ENCODE peak calls at places on chromosome 15, in ten cellular contexts. One of them, this sample, is unnamed.

GRCh38 chr15:101115318-101115886 is 136.4 kb downstream of the CHSY1 start:
- DNase-seq in stimulated activated CD4-positive, alpha-beta T cell treated with anti-CD3 and anti-CD28 coated beads, Interleukin-12 subunit alpha, Interleukin-12 subunit beta, amount 100 ng/mL, for 48 hours: no peak
- DNase-seq in CD8-positive, alpha-beta memory T cell: no peak
- DNase-seq in activated T-cell treated with anti-CD3 and anti-CD28 coated beads, Interleukin-2, amount 50 U/mL, for 72 hours: no peak
- DNase-seq in ACHN: no peak
- DNase-seq in T follicular helper cell: no peak
- DNase-seq in left ventricle myocardium inferior: no peak
- DNase-seq in OCI-LY7: no peak
- DNase-seq in type B pancreatic cell: no peak
- DNase-seq in endothelial cell: no peak
- DNase-seq in this sample: no peak

GRCh38 chr15:22788004-22788403 is 1.6 kb downstream of the NIPA1 start:
- DNase-seq in CD8-positive, alpha-beta memory T cell: no peak
- DNase-seq in ACHN: no peak
- DNase-seq in type B pancreatic cell: no peak
- DNase-seq in OCI-LY7: no peak
- DNase-seq in endothelial cell: no peak
- DNase-seq in T follicular helper cell: no peak
- DNase-seq in stimulated activated CD4-positive, alpha-beta T cell treated with anti-CD3 and anti-CD28 coated beads, Interleukin-12 subunit alpha, Interleukin-12 subunit beta, amount 100 ng/mL, for 48 hours: no peak
- DNase-seq in left ventricle myocardium inferior: no peak
- DNase-seq in activated T-cell treated with anti-CD3 and anti-CD28 coated beads, Interleukin-2, amount 50 U/mL, for 72 hours: no peak
- DNase-seq in this sample: no peak

GRCh38 chr15:40412095-40412759 is 6.6 kb downstream of the IVD start:
- DNase-seq in endothelial cell: no peak
- DNase-seq in ACHN: no peak
- DNase-seq in CD8-positive, alpha-beta memory T cell: no peak
- DNase-seq in left ventricle myocardium inferior: no peak
- DNase-seq in activated T-cell treated with anti-CD3 and anti-CD28 coated beads, Interleukin-2, amount 50 U/mL, for 72 hours: no peak
- DNase-seq in type B pancreatic cell: no peak
- DNase-seq in OCI-LY7: no peak
- DNase-seq in T follicular helper cell: no peak
- DNase-seq in stimulated activated CD4-positive, alpha-beta T cell treated with anti-CD3 and anti-CD28 coated beads, Interleukin-12 subunit alpha, Interleukin-12 subunit beta, amount 100 ng/mL, for 48 hours: no peak
- DNase-seq in this sample: no peak

GRCh38 chr15:92683511-92683834 is 27.9 kb upstream of the FAM174B start:
- DNase-seq in left ventricle myocardium inferior: peak
- DNase-seq in type B pancreatic cell: no peak
- DNase-seq in T follicular helper cell: no peak
- DNase-seq in OCI-LY7: no peak
- DNase-seq in activated T-cell treated with anti-CD3 and anti-CD28 coated beads, Interleukin-2, amount 50 U/mL, for 72 hours: no peak
- DNase-seq in CD8-positive, alpha-beta memory T cell: no peak
- DNase-seq in endothelial cell: peak
- DNase-seq in stimulated activated CD4-positive, alpha-beta T cell treated with anti-CD3 and anti-CD28 coated beads, Interleukin-12 subunit alpha, Interleukin-12 subunit beta, amount 100 ng/mL, for 48 hours: no peak
- DNase-seq in ACHN: no peak
- DNase-seq in this sample: peak

GRCh38 chr15:100103828-100104227 is 237.9 kb downstream of the ADAMTS17 start:
- DNase-seq in T follicular helper cell: no peak
- DNase-seq in OCI-LY7: no peak
- DNase-seq in CD8-positive, alpha-beta memory T cell: no peak
- DNase-seq in activated T-cell treated with anti-CD3 and anti-CD28 coated beads, Interleukin-2, amount 50 U/mL, for 72 hours: no peak
- DNase-seq in stimulated activated CD4-positive, alpha-beta T cell treated with anti-CD3 and anti-CD28 coated beads, Interleukin-12 subunit alpha, Interleukin-12 subunit beta, amount 100 ng/mL, for 48 hours: no peak
- DNase-seq in endothelial cell: no peak
- DNase-seq in left ventricle myocardium inferior: no peak
- DNase-seq in ACHN: no peak
- DNase-seq in type B pancreatic cell: peak
- DNase-seq in this sample: no peak

GRCh38 chr15:92968926-92969664 is 69.0 kb downstream of the CHD2 start:
- DNase-seq in T follicular helper cell: no peak
- DNase-seq in activated T-cell treated with anti-CD3 and anti-CD28 coated beads, Interleukin-2, amount 50 U/mL, for 72 hours: no peak
- DNase-seq in endothelial cell: no peak
- DNase-seq in ACHN: no peak
- DNase-seq in type B pancreatic cell: no peak
- DNase-seq in OCI-LY7: no peak
- DNase-seq in stimulated activated CD4-positive, alpha-beta T cell treated with anti-CD3 and anti-CD28 coated beads, Interleukin-12 subunit alpha, Interleukin-12 subunit beta, amount 100 ng/mL, for 48 hours: no peak
- DNase-seq in CD8-positive, alpha-beta memory T cell: no peak
- DNase-seq in left ventricle myocardium inferior: no peak
- DNase-seq in this sample: no peak

GRCh38 chr15:61668444-61668843 is 391.8 kb downstream of the VPS13C start:
- DNase-seq in type B pancreatic cell: no peak
- DNase-seq in activated T-cell treated with anti-CD3 and anti-CD28 coated beads, Interleukin-2, amount 50 U/mL, for 72 hours: no peak
- DNase-seq in OCI-LY7: no peak
- DNase-seq in T follicular helper cell: no peak
- DNase-seq in endothelial cell: no peak
- DNase-seq in CD8-positive, alpha-beta memory T cell: no peak
- DNase-seq in stimulated activated CD4-positive, alpha-beta T cell treated with anti-CD3 and anti-CD28 coated beads, Interleukin-12 subunit alpha, Interleukin-12 subunit beta, amount 100 ng/mL, for 48 hours: no peak
- DNase-seq in ACHN: no peak
- DNase-seq in left ventricle myocardium inferior: no peak
- DNase-seq in this sample: peak

GRCh38 chr15:45181491-45182285 is 6.1 kb downstream of the SHF start:
- DNase-seq in type B pancreatic cell: no peak
- DNase-seq in activated T-cell treated with anti-CD3 and anti-CD28 coated beads, Interleukin-2, amount 50 U/mL, for 72 hours: no peak
- DNase-seq in ACHN: no peak
- DNase-seq in endothelial cell: no peak
- DNase-seq in CD8-positive, alpha-beta memory T cell: no peak
- DNase-seq in left ventricle myocardium inferior: no peak
- DNase-seq in stimulated activated CD4-positive, alpha-beta T cell treated with anti-CD3 and anti-CD28 coated beads, Interleukin-12 subunit alpha, Interleukin-12 subunit beta, amount 100 ng/mL, for 48 hours: no peak
- DNase-seq in OCI-LY7: no peak
- DNase-seq in T follicular helper cell: no peak
- DNase-seq in this sample: no peak

GRCh38 chr15:91223902-91224301 is 123.8 kb downstream of the SV2B start:
- DNase-seq in OCI-LY7: no peak
- DNase-seq in ACHN: no peak
- DNase-seq in activated T-cell treated with anti-CD3 and anti-CD28 coated beads, Interleukin-2, amount 50 U/mL, for 72 hours: no peak
- DNase-seq in T follicular helper cell: no peak
- DNase-seq in stimulated activated CD4-positive, alpha-beta T cell treated with anti-CD3 and anti-CD28 coated beads, Interleukin-12 subunit alpha, Interleukin-12 subunit beta, amount 100 ng/mL, for 48 hours: no peak
- DNase-seq in left ventricle myocardium inferior: no peak
- DNase-seq in type B pancreatic cell: no peak
- DNase-seq in CD8-positive, alpha-beta memory T cell: no peak
- DNase-seq in endothelial cell: no peak
- DNase-seq in this sample: no peak

GRCh38 chr15:72685925-72686794 is at the start of the genes BBS4 and HIGD2B:
- DNase-seq in T follicular helper cell: peak
- DNase-seq in stimulated activated CD4-positive, alpha-beta T cell treated with anti-CD3 and anti-CD28 coated beads, Interleukin-12 subunit alpha, Interleukin-12 subunit beta, amount 100 ng/mL, for 48 hours: peak
- DNase-seq in CD8-positive, alpha-beta memory T cell: peak
- DNase-seq in type B pancreatic cell: peak
- DNase-seq in endothelial cell: peak
- DNase-seq in left ventricle myocardium inferior: peak
- DNase-seq in activated T-cell treated with anti-CD3 and anti-CD28 coated beads, Interleukin-2, amount 50 U/mL, for 72 hours: peak
- DNase-seq in ACHN: peak
- DNase-seq in OCI-LY7: peak
- DNase-seq in this sample: peak

GRCh38 chr15:36608166-36608565 is 28.7 kb downstream of the CDIN1 start:
- DNase-seq in OCI-LY7: no peak
- DNase-seq in endothelial cell: no peak
- DNase-seq in CD8-positive, alpha-beta memory T cell: no peak
- DNase-seq in T follicular helper cell: no peak
- DNase-seq in type B pancreatic cell: no peak
- DNase-seq in left ventricle myocardium inferior: no peak
- DNase-seq in stimulated activated CD4-positive, alpha-beta T cell treated with anti-CD3 and anti-CD28 coated beads, Interleukin-12 subunit alpha, Interleukin-12 subunit beta, amount 100 ng/mL, for 48 hours: no peak
- DNase-seq in activated T-cell treated with anti-CD3 and anti-CD28 coated beads, Interleukin-2, amount 50 U/mL, for 72 hours: no peak
- DNase-seq in ACHN: no peak
- DNase-seq in this sample: no peak

GRCh38 chr15:63833246-63833696 is 477 bp downstream of the HERC1 start:
- DNase-seq in OCI-LY7: peak
- DNase-seq in endothelial cell: peak
- DNase-seq in stimulated activated CD4-positive, alpha-beta T cell treated with anti-CD3 and anti-CD28 coated beads, Interleukin-12 subunit alpha, Interleukin-12 subunit beta, amount 100 ng/mL, for 48 hours: peak
- DNase-seq in activated T-cell treated with anti-CD3 and anti-CD28 coated beads, Interleukin-2, amount 50 U/mL, for 72 hours: peak
- DNase-seq in T follicular helper cell: peak
- DNase-seq in left ventricle myocardium inferior: peak
- DNase-seq in CD8-positive, alpha-beta memory T cell: peak
- DNase-seq in ACHN: peak
- DNase-seq in type B pancreatic cell: peak
- DNase-seq in this sample: no peak

GRCh38 chr15:80275946-80276345 is 23.9 kb upstream of the CTXND1 start:
- DNase-seq in left ventricle myocardium inferior: no peak
- DNase-seq in type B pancreatic cell: no peak
- DNase-seq in OCI-LY7: no peak
- DNase-seq in ACHN: no peak
- DNase-seq in endothelial cell: no peak
- DNase-seq in T follicular helper cell: no peak
- DNase-seq in activated T-cell treated with anti-CD3 and anti-CD28 coated beads, Interleukin-2, amount 50 U/mL, for 72 hours: no peak
- DNase-seq in stimulated activated CD4-positive, alpha-beta T cell treated with anti-CD3 and anti-CD28 coated beads, Interleukin-12 subunit alpha, Interleukin-12 subunit beta, amount 100 ng/mL, for 48 hours: no peak
- DNase-seq in CD8-positive, alpha-beta memory T cell: no peak
- DNase-seq in this sample: no peak

GRCh38 chr15:73319460-73320245 is 49.1 kb downstream of the HCN4 start:
- DNase-seq in CD8-positive, alpha-beta memory T cell: no peak
- DNase-seq in type B pancreatic cell: no peak
- DNase-seq in endothelial cell: no peak
- DNase-seq in activated T-cell treated with anti-CD3 and anti-CD28 coated beads, Interleukin-2, amount 50 U/mL, for 72 hours: no peak
- DNase-seq in OCI-LY7: no peak
- DNase-seq in left ventricle myocardium inferior: no peak
- DNase-seq in ACHN: no peak
- DNase-seq in T follicular helper cell: no peak
- DNase-seq in stimulated activated CD4-positive, alpha-beta T cell treated with anti-CD3 and anti-CD28 coated beads, Interleukin-12 subunit alpha, Interleukin-12 subunit beta, amount 100 ng/mL, for 48 hours: no peak
- DNase-seq in this sample: no peak

GRCh38 chr15:80028937-80029336 is 30.5 kb upstream of the ZFAND6 start:
- DNase-seq in endothelial cell: no peak
- DNase-seq in T follicular helper cell: no peak
- DNase-seq in CD8-positive, alpha-beta memory T cell: no peak
- DNase-seq in type B pancreatic cell: no peak
- DNase-seq in stimulated activated CD4-positive, alpha-beta T cell treated with anti-CD3 and anti-CD28 coated beads, Interleukin-12 subunit alpha, Interleukin-12 subunit beta, amount 100 ng/mL, for 48 hours: no peak
- DNase-seq in activated T-cell treated with anti-CD3 and anti-CD28 coated beads, Interleukin-2, amount 50 U/mL, for 72 hours: no peak
- DNase-seq in left ventricle myocardium inferior: no peak
- DNase-seq in OCI-LY7: no peak
- DNase-seq in ACHN: no peak
- DNase-seq in this sample: no peak

GRCh38 chr15:48463366-48463880 is 132.2 kb downstream of the DUT start:
- DNase-seq in CD8-positive, alpha-beta memory T cell: no peak
- DNase-seq in left ventricle myocardium inferior: no peak
- DNase-seq in stimulated activated CD4-positive, alpha-beta T cell treated with anti-CD3 and anti-CD28 coated beads, Interleukin-12 subunit alpha, Interleukin-12 subunit beta, amount 100 ng/mL, for 48 hours: no peak
- DNase-seq in type B pancreatic cell: no peak
- DNase-seq in activated T-cell treated with anti-CD3 and anti-CD28 coated beads, Interleukin-2, amount 50 U/mL, for 72 hours: no peak
- DNase-seq in OCI-LY7: no peak
- DNase-seq in endothelial cell: no peak
- DNase-seq in ACHN: no peak
- DNase-seq in T follicular helper cell: no peak
- DNase-seq in this sample: no peak

GRCh38 chr15:85580914-85581313 is 200.5 kb downstream of the AKAP13 start:
- DNase-seq in stimulated activated CD4-positive, alpha-beta T cell treated with anti-CD3 and anti-CD28 coated beads, Interleukin-12 subunit alpha, Interleukin-12 subunit beta, amount 100 ng/mL, for 48 hours: no peak
- DNase-seq in left ventricle myocardium inferior: no peak
- DNase-seq in endothelial cell: no peak
- DNase-seq in OCI-LY7: no peak
- DNase-seq in ACHN: no peak
- DNase-seq in CD8-positive, alpha-beta memory T cell: peak
- DNase-seq in T follicular helper cell: peak
- DNase-seq in type B pancreatic cell: no peak
- DNase-seq in activated T-cell treated with anti-CD3 and anti-CD28 coated beads, Interleukin-2, amount 50 U/mL, for 72 hours: peak
- DNase-seq in this sample: no peak

GRCh38 chr15:42453826-42454225 is 37.1 kb downstream of the ZNF106 start:
- DNase-seq in ACHN: no peak
- DNase-seq in stimulated activated CD4-positive, alpha-beta T cell treated with anti-CD3 and anti-CD28 coated beads, Interleukin-12 subunit alpha, Interleukin-12 subunit beta, amount 100 ng/mL, for 48 hours: no peak
- DNase-seq in T follicular helper cell: no peak
- DNase-seq in type B pancreatic cell: no peak
- DNase-seq in OCI-LY7: no peak
- DNase-seq in endothelial cell: no peak
- DNase-seq in CD8-positive, alpha-beta memory T cell: no peak
- DNase-seq in activated T-cell treated with anti-CD3 and anti-CD28 coated beads, Interleukin-2, amount 50 U/mL, for 72 hours: no peak
- DNase-seq in left ventricle myocardium inferior: no peak
- DNase-seq in this sample: no peak

GRCh38 chr15:67090297-67091072 is 25.1 kb downstream of the SMAD3 start:
- DNase-seq in ACHN: no peak
- DNase-seq in OCI-LY7: no peak
- DNase-seq in stimulated activated CD4-positive, alpha-beta T cell treated with anti-CD3 and anti-CD28 coated beads, Interleukin-12 subunit alpha, Interleukin-12 subunit beta, amount 100 ng/mL, for 48 hours: no peak
- DNase-seq in activated T-cell treated with anti-CD3 and anti-CD28 coated beads, Interleukin-2, amount 50 U/mL, for 72 hours: no peak
- DNase-seq in T follicular helper cell: no peak
- DNase-seq in CD8-positive, alpha-beta memory T cell: no peak
- DNase-seq in endothelial cell: no peak
- DNase-seq in type B pancreatic cell: no peak
- DNase-seq in left ventricle myocardium inferior: no peak
- DNase-seq in this sample: no peak

GRCh38 chr15:84099181-84099580 is 136.4 kb upstream of the GOLGA6L4 start:
- DNase-seq in T follicular helper cell: no peak
- DNase-seq in ACHN: no peak
- DNase-seq in endothelial cell: peak
- DNase-seq in OCI-LY7: peak
- DNase-seq in activated T-cell treated with anti-CD3 and anti-CD28 coated beads, Interleukin-2, amount 50 U/mL, for 72 hours: no peak
- DNase-seq in type B pancreatic cell: no peak
- DNase-seq in stimulated activated CD4-positive, alpha-beta T cell treated with anti-CD3 and anti-CD28 coated beads, Interleukin-12 subunit alpha, Interleukin-12 subunit beta, amount 100 ng/mL, for 48 hours: no peak
- DNase-seq in left ventricle myocardium inferior: peak
- DNase-seq in CD8-positive, alpha-beta memory T cell: no peak
- DNase-seq in this sample: no peak

GRCh38 chr15:57570994-57571393 is 20.7 kb upstream of the MYZAP start:
- DNase-seq in type B pancreatic cell: no peak
- DNase-seq in endothelial cell: no peak
- DNase-seq in left ventricle myocardium inferior: no peak
- DNase-seq in OCI-LY7: no peak
- DNase-seq in activated T-cell treated with anti-CD3 and anti-CD28 coated beads, Interleukin-2, amount 50 U/mL, for 72 hours: no peak
- DNase-seq in CD8-positive, alpha-beta memory T cell: no peak
- DNase-seq in stimulated activated CD4-positive, alpha-beta T cell treated with anti-CD3 and anti-CD28 coated beads, Interleukin-12 subunit alpha, Interleukin-12 subunit beta, amount 100 ng/mL, for 48 hours: no peak
- DNase-seq in T follicular helper cell: no peak
- DNase-seq in ACHN: no peak
- DNase-seq in this sample: no peak

GRCh38 chr15:55742498-55742926 is 440 bp downstream of the PRTG start:
- DNase-seq in T follicular helper cell: no peak
- DNase-seq in endothelial cell: peak
- DNase-seq in left ventricle myocardium inferior: peak
- DNase-seq in stimulated activated CD4-positive, alpha-beta T cell treated with anti-CD3 and anti-CD28 coated beads, Interleukin-12 subunit alpha, Interleukin-12 subunit beta, amount 100 ng/mL, for 48 hours: no peak
- DNase-seq in ACHN: peak
- DNase-seq in OCI-LY7: no peak
- DNase-seq in activated T-cell treated with anti-CD3 and anti-CD28 coated beads, Interleukin-2, amount 50 U/mL, for 72 hours: peak
- DNase-seq in CD8-positive, alpha-beta memory T cell: no peak
- DNase-seq in type B pancreatic cell: no peak
- DNase-seq in this sample: peak

GRCh38 chr15:98754283-98755022 is 106.1 kb downstream of the IGF1R start:
- DNase-seq in type B pancreatic cell: no peak
- DNase-seq in endothelial cell: peak
- DNase-seq in T follicular helper cell: no peak
- DNase-seq in left ventricle myocardium inferior: no peak
- DNase-seq in OCI-LY7: no peak
- DNase-seq in stimulated activated CD4-positive, alpha-beta T cell treated with anti-CD3 and anti-CD28 coated beads, Interleukin-12 subunit alpha, Interleukin-12 subunit beta, amount 100 ng/mL, for 48 hours: no peak
- DNase-seq in activated T-cell treated with anti-CD3 and anti-CD28 coated beads, Interleukin-2, amount 50 U/mL, for 72 hours: no peak
- DNase-seq in ACHN: peak
- DNase-seq in CD8-positive, alpha-beta memory T cell: no peak
- DNase-seq in this sample: no peak

GRCh38 chr15:62957130-62957529 is 85.4 kb upstream of the TPM1 start:
- DNase-seq in activated T-cell treated with anti-CD3 and anti-CD28 coated beads, Interleukin-2, amount 50 U/mL, for 72 hours: no peak
- DNase-seq in ACHN: peak
- DNase-seq in type B pancreatic cell: no peak
- DNase-seq in stimulated activated CD4-positive, alpha-beta T cell treated with anti-CD3 and anti-CD28 coated beads, Interleukin-12 subunit alpha, Interleukin-12 subunit beta, amount 100 ng/mL, for 48 hours: no peak
- DNase-seq in left ventricle myocardium inferior: no peak
- DNase-seq in CD8-positive, alpha-beta memory T cell: no peak
- DNase-seq in T follicular helper cell: no peak
- DNase-seq in endothelial cell: no peak
- DNase-seq in OCI-LY7: no peak
- DNase-seq in this sample: no peak

GRCh38 chr15:40070166-40070557 is 31.2 kb upstream of the SRP14 start:
- DNase-seq in type B pancreatic cell: no peak
- DNase-seq in T follicular helper cell: no peak
- DNase-seq in stimulated activated CD4-positive, alpha-beta T cell treated with anti-CD3 and anti-CD28 coated beads, Interleukin-12 subunit alpha, Interleukin-12 subunit beta, amount 100 ng/mL, for 48 hours: no peak
- DNase-seq in left ventricle myocardium inferior: no peak
- DNase-seq in endothelial cell: no peak
- DNase-seq in activated T-cell treated with anti-CD3 and anti-CD28 coated beads, Interleukin-2, amount 50 U/mL, for 72 hours: no peak
- DNase-seq in ACHN: no peak
- DNase-seq in CD8-positive, alpha-beta memory T cell: no peak
- DNase-seq in OCI-LY7: no peak
- DNase-seq in this sample: no peak

GRCh38 chr15:31223478-31224350 is 102.9 kb upstream of the KLF13 start:
- DNase-seq in left ventricle myocardium inferior: peak
- DNase-seq in type B pancreatic cell: no peak
- DNase-seq in activated T-cell treated with anti-CD3 and anti-CD28 coated beads, Interleukin-2, amount 50 U/mL, for 72 hours: no peak
- DNase-seq in T follicular helper cell: no peak
- DNase-seq in endothelial cell: no peak
- DNase-seq in stimulated activated CD4-positive, alpha-beta T cell treated with anti-CD3 and anti-CD28 coated beads, Interleukin-12 subunit alpha, Interleukin-12 subunit beta, amount 100 ng/mL, for 48 hours: no peak
- DNase-seq in OCI-LY7: no peak
- DNase-seq in ACHN: no peak
- DNase-seq in CD8-positive, alpha-beta memory T cell: no peak
- DNase-seq in this sample: no peak

GRCh38 chr15:99137111-99137546 is 32.2 kb downstream of the SYNM start:
- DNase-seq in stimulated activated CD4-positive, alpha-beta T cell treated with anti-CD3 and anti-CD28 coated beads, Interleukin-12 subunit alpha, Interleukin-12 subunit beta, amount 100 ng/mL, for 48 hours: no peak
- DNase-seq in CD8-positive, alpha-beta memory T cell: no peak
- DNase-seq in OCI-LY7: no peak
- DNase-seq in left ventricle myocardium inferior: no peak
- DNase-seq in activated T-cell treated with anti-CD3 and anti-CD28 coated beads, Interleukin-2, amount 50 U/mL, for 72 hours: no peak
- DNase-seq in T follicular helper cell: no peak
- DNase-seq in ACHN: no peak
- DNase-seq in type B pancreatic cell: peak
- DNase-seq in endothelial cell: no peak
- DNase-seq in this sample: no peak

GRCh38 chr15:85800460-85801123 is 5.9 kb upstream of the KLHL25 start:
- DNase-seq in type B pancreatic cell: no peak
- DNase-seq in ACHN: peak
- DNase-seq in endothelial cell: no peak
- DNase-seq in left ventricle myocardium inferior: peak
- DNase-seq in T follicular helper cell: no peak
- DNase-seq in OCI-LY7: peak
- DNase-seq in stimulated activated CD4-positive, alpha-beta T cell treated with anti-CD3 and anti-CD28 coated beads, Interleukin-12 subunit alpha, Interleukin-12 subunit beta, amount 100 ng/mL, for 48 hours: no peak
- DNase-seq in activated T-cell treated with anti-CD3 and anti-CD28 coated beads, Interleukin-2, amount 50 U/mL, for 72 hours: no peak
- DNase-seq in CD8-positive, alpha-beta memory T cell: no peak
- DNase-seq in this sample: no peak

This sample was measured in esophagus muscularis mucosa.